ENCODE peak calls at places on chromosomes 11 and 22, in four cellular contexts. One of them, this sample, is unnamed.

GRCh38 chr11:67262731-67263675 is 3.3 kb upstream of the GRK2 start:
- DNase-seq in A549: peak
- DNase-seq in prostate gland: peak
- DNase-seq in hepatocyte: peak
- DNase-seq in this sample: peak

GRCh38 chr22:32911526-32911925 is 110.0 kb downstream of the TIMP3 start:
- DNase-seq in prostate gland: no peak
- DNase-seq in hepatocyte: no peak
- DNase-seq in A549: no peak
- DNase-seq in this sample: no peak

GRCh38 chr11:1153951-1154487 is 3.7 kb upstream of the MUC5AC start:
- DNase-seq in prostate gland: no peak
- DNase-seq in hepatocyte: peak
- DNase-seq in A549: peak
- DNase-seq in this sample: peak

GRCh38 chr11:68314886-68315580 is 2.6 kb downstream of the LRP5 start:
- DNase-seq in prostate gland: no peak
- DNase-seq in hepatocyte: peak
- DNase-seq in A549: no peak
- DNase-seq in this sample: no peak

GRCh38 chr22:30830907-30831306 is 136.2 kb downstream of the OSBP2 start:
- DNase-seq in hepatocyte: no peak
- DNase-seq in prostate gland: peak
- DNase-seq in A549: peak
- DNase-seq in this sample: no peak

GRCh38 chr11:92954003-92954402 is 15.4 kb upstream of the MTNR1B start:
- DNase-seq in prostate gland: no peak
- DNase-seq in hepatocyte: no peak
- DNase-seq in A549: no peak
- DNase-seq in this sample: no peak

GRCh38 chr22:30301995-30302809 is 12.9 kb upstream of the CASTOR1 start:
- DNase-seq in A549: no peak
- DNase-seq in prostate gland: no peak
- DNase-seq in hepatocyte: peak
- DNase-seq in this sample: no peak

GRCh38 chr11:12544986-12545775 is 129.0 kb upstream of the TEAD1 start:
- DNase-seq in hepatocyte: no peak
- DNase-seq in A549: no peak
- DNase-seq in prostate gland: no peak
- DNase-seq in this sample: no peak

GRCh38 chr11:11349870-11350325 is 3.2 kb downstream of the CSNK2A3 start:
- DNase-seq in hepatocyte: peak
- DNase-seq in A549: no peak
- DNase-seq in prostate gland: no peak
- DNase-seq in this sample: no peak

GRCh38 chr11:68889948-68890446 is 13.6 kb downstream of the MRPL21 start:
- DNase-seq in prostate gland: no peak
- DNase-seq in hepatocyte: peak
- DNase-seq in A549: peak
- DNase-seq in this sample: no peak

GRCh38 chr22:19331975-19332374 is 40.5 kb upstream of the CLTCL1 start:
- DNase-seq in hepatocyte: no peak
- DNase-seq in A549: no peak
- DNase-seq in prostate gland: no peak
- DNase-seq in this sample: no peak

GRCh38 chr22:24977370-24978230 is 25.1 kb downstream of the KIAA1671 start:
- DNase-seq in A549: no peak
- DNase-seq in prostate gland: peak
- DNase-seq in hepatocyte: no peak
- DNase-seq in this sample: no peak

GRCh38 chr22:24975813-24976341 is 23.4 kb downstream of the KIAA1671 start:
- DNase-seq in hepatocyte: no peak
- DNase-seq in A549: no peak
- DNase-seq in prostate gland: peak
- DNase-seq in this sample: peak

GRCh38 chr22:24973867-24974266 is 21.4 kb downstream of the KIAA1671 start:
- DNase-seq in hepatocyte: peak
- DNase-seq in A549: no peak
- DNase-seq in prostate gland: no peak
- DNase-seq in this sample: no peak

GRCh38 chr22:24976442-24977218 is 24.1 kb downstream of the KIAA1671 start:
- DNase-seq in prostate gland: peak
- DNase-seq in A549: no peak
- DNase-seq in hepatocyte: no peak
- DNase-seq in this sample: no peak

DNA sequence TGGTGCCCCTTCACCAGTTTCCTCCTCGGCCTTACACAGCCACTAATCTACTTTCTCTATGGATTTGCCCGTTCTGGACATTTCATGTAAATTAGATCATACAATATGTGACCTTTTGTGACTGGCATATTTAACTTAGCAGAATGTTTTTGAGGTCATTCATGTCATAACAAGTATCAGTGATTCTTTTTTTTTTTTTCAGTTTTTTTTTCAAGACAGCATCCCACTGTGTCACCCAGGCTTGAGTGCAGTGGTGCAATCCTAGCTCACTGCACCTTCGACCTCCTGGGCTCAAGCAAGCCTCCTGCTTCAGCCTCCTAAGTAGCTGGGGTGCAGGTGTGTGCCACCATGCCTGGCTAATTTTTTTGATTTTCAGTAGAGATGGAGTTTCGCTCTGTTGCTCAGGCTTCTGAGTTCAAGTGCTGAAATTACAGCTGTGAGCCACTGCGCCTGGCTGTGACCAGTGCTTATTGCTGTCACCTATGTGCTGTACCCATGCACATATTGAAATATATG is 22.7 kb downstream of the KIAA1671 start:
- DNase-seq in hepatocyte: no peak
- DNase-seq in A549: no peak
- DNase-seq in prostate gland: no peak
- DNase-seq in this sample: no peak
- H3K27ac ChIP-seq in hepatocyte: no peak
- H3K27ac ChIP-seq in A549: no peak
- H3K27ac ChIP-seq in prostate gland: no peak
- H3K27ac ChIP-seq in this sample: peak

GRCh38 chr22:39522567-39523300 is 2.4 kb downstream of the ATF4 start:
- DNase-seq in prostate gland: peak
- DNase-seq in hepatocyte: no peak
- DNase-seq in A549: peak
- DNase-seq in this sample: no peak
- H3K4me3 ChIP-seq in prostate gland: peak
- H3K4me3 ChIP-seq in hepatocyte: peak
- H3K4me3 ChIP-seq in A549: peak
- H3K4me3 ChIP-seq in this sample: peak

GRCh38 chr22:17303441-17303839 is 65.8 kb upstream of the CECR2 start:
- DNase-seq in hepatocyte: no peak
- DNase-seq in A549: no peak
- DNase-seq in prostate gland: no peak
- DNase-seq in this sample: no peak

GRCh38 chr22:17302616-17303015 is 66.6 kb upstream of the CECR2 start:
- DNase-seq in hepatocyte: no peak
- DNase-seq in A549: no peak
- DNase-seq in prostate gland: no peak
- DNase-seq in this sample: no peak

GRCh38 chr22:17305076-17305475 is 64.2 kb upstream of the CECR2 start:
- DNase-seq in A549: no peak
- DNase-seq in prostate gland: no peak
- DNase-seq in hepatocyte: no peak
- DNase-seq in this sample: no peak

GRCh38 chr22:17300926-17301325 is 68.3 kb upstream of the CECR2 start:
- DNase-seq in A549: no peak
- DNase-seq in prostate gland: no peak
- DNase-seq in hepatocyte: no peak
- DNase-seq in this sample: no peak

DNA sequence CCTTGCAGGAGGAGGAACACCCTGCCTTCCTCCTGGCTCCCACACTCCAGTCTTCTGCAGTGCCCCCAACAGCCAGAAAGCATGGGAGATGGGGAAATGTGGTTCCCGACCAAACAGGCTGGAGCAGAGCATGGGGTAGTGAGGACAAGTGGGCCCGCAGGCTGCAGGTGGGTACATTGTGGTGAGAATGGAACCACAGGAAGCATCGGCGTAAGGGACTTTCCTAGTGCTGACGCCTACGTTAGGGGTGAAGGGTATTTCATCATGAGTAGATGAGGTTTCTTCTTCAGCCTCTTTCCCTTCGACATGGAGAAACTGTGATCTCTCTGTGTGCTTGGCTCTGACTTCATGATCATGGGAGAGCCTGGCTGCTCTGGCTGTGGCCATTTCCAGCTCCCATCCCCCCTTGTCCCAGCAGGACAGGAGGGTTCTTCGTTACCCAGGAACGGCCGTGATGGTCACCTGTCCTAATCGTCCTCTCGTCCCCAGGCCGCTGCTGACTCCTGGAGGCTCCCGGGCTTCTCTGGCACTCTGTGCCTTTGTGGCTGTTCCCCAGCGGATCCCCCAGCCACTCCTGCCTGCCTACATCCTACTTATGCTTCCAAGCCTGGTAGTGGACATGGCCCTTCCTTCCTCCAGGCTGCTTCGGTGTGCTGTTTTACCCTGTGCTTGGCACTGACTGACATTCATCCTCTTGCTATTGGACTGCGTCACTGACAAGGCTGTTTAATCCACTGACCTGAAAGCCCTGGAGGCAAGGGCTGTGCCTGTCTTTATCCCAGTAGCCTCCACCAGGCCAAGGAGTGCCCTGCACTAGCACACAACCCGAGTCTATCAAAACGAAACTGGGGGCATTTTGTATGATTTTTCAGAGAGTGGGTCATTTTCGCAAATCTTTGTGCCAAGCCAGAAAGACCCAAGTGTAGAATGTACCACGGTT is 65.2 kb upstream of the CECR2 start:
- DNase-seq in A549: no peak
- DNase-seq in hepatocyte: no peak
- DNase-seq in prostate gland: no peak
- DNase-seq in this sample: no peak
- H3K27ac ChIP-seq in A549: no peak
- H3K27ac ChIP-seq in hepatocyte: no peak
- H3K27ac ChIP-seq in prostate gland: no peak
- H3K27ac ChIP-seq in this sample: no peak

DNA sequence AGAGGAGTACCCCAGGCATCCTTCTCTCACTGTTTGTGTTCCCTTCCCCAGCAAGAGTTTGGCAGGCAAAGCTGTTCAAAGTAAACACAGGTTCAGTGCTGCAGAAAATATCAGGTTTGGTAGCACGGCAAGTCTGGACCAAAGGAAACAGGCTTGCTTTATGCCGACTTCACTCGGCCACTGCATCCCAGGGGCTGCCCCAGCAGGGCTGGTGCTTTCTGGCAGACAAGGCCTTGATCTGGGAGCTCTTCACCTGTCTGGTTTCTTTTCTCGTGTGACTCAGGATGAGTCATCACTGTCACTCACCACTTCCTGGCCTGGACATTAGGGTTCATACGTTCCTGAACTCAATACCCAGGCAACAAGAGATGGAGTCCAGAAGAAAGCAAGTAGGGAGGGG is 52.6 kb upstream of the NAV2 start:
- DNase-seq in prostate gland: peak
- DNase-seq in hepatocyte: peak
- DNase-seq in A549: peak
- DNase-seq in this sample: no peak
- H3K4me3 ChIP-seq in prostate gland: no peak
- H3K4me3 ChIP-seq in hepatocyte: no peak
- H3K4me3 ChIP-seq in A549: no peak
- H3K4me3 ChIP-seq in this sample: no peak

DNA sequence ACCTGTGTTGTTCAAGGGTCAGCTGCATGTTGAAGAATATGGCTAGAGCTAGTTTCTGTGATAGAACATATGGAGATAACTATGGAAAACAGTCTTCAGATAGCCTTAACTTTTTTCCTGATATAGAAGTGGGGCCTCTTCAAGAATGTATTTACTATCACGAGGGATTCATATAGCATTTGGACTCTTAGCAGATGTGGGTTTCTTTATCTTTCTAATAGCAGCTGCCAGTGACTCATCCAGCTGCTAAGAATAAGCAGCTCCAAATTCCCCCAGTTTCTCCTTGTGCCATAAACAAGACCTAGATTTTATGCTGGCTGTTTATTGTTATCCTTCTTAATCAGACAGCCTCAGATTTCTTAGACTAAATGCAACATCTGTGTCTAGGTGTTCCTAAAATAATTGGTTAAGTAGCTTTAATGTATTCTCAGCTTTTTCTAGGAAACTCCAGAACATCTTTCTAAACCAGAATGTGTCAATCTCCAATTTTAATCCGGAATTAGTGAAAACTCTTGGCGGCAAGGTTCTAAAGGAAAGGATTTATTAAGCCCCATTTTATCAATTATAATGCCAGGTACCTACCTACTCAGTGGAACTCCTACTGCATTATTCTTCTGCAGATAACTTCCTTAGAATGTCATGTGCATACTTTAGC is 119.8 kb downstream of the CSTPP1 start:
- DNase-seq in prostate gland: no peak
- DNase-seq in hepatocyte: peak
- DNase-seq in A549: no peak
- DNase-seq in this sample: no peak
- H3K27ac ChIP-seq in prostate gland: no peak
- H3K27ac ChIP-seq in hepatocyte: peak
- H3K27ac ChIP-seq in A549: no peak
- H3K27ac ChIP-seq in this sample: no peak

DNA sequence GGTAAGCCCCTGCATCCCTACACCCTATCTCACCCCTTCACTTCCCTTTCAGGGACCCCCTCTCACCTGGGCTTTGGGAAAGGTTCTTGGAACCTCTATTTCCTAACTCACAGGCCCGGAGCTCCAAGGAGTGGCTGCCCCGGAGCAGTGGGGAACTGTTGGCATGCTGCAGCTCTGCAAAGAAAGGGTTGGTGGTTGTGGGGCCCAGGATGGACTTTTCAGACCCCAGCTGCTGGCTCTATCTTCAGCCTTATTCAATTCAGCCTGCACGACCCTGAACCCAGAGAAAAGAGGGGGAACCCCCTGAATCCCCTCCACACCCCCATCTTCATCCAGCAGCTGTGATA is 10.0 kb downstream of the ROBO4 start:
- DNase-seq in A549: no peak
- DNase-seq in hepatocyte: no peak
- DNase-seq in prostate gland: no peak
- DNase-seq in this sample: no peak
- H3K4me3 ChIP-seq in A549: no peak
- H3K4me3 ChIP-seq in hepatocyte: no peak
- H3K4me3 ChIP-seq in prostate gland: no peak
- H3K4me3 ChIP-seq in this sample: no peak

GRCh38 chr22:45604239-45604711 is 67.4 kb upstream of the ATXN10 start:
- DNase-seq in hepatocyte: no peak
- DNase-seq in A549: peak
- DNase-seq in prostate gland: peak
- DNase-seq in this sample: no peak
- H3K27ac ChIP-seq in hepatocyte: peak
- H3K27ac ChIP-seq in A549: peak
- H3K27ac ChIP-seq in prostate gland: peak
- H3K27ac ChIP-seq in this sample: no peak

This sample was measured in dorsolateral prefrontal cortex.